ENCODE peak calls at places on chromosome 3, in six cellular contexts. One of them, this sample, is unnamed.

GRCh38 chr3:137990427-137990826 is 19.5 kb upstream of the CLDN18 start:
- DNase-seq in stimulated activated naive CD8-positive, alpha-beta T cell treated with anti-CD3 and anti-CD28 coated beads, Interleukin-15, Interleukin-2, amounts not matched to agents 100 U/mL and 50 U/mL, for 24 hours: no peak
- DNase-seq in D341Med: no peak
- DNase-seq in HT1080: peak
- DNase-seq in NCI-H460: no peak
- DNase-seq in mesenchymal stem cell: no peak
- DNase-seq in this sample: no peak

GRCh38 chr3:160695906-160696305 is 18.9 kb downstream of the ARL14 start:
- DNase-seq in stimulated activated naive CD8-positive, alpha-beta T cell treated with anti-CD3 and anti-CD28 coated beads, Interleukin-15, Interleukin-2, amounts not matched to agents 100 U/mL and 50 U/mL, for 24 hours: no peak
- DNase-seq in D341Med: no peak
- DNase-seq in HT1080: no peak
- DNase-seq in NCI-H460: no peak
- DNase-seq in mesenchymal stem cell: peak
- DNase-seq in this sample: no peak

GRCh38 chr3:46946856-46947544 is 29.5 kb downstream of the CCDC12 start:
- DNase-seq in stimulated activated naive CD8-positive, alpha-beta T cell treated with anti-CD3 and anti-CD28 coated beads, Interleukin-15, Interleukin-2, amounts not matched to agents 100 U/mL and 50 U/mL, for 24 hours: peak
- DNase-seq in D341Med: no peak
- DNase-seq in HT1080: peak
- DNase-seq in NCI-H460: no peak
- DNase-seq in mesenchymal stem cell: peak
- DNase-seq in this sample: no peak

GRCh38 chr3:147656023-147656422 is 246.9 kb downstream of the ZIC1 start:
- DNase-seq in stimulated activated naive CD8-positive, alpha-beta T cell treated with anti-CD3 and anti-CD28 coated beads, Interleukin-15, Interleukin-2, amounts not matched to agents 100 U/mL and 50 U/mL, for 24 hours: no peak
- DNase-seq in D341Med: no peak
- DNase-seq in HT1080: peak
- DNase-seq in NCI-H460: no peak
- DNase-seq in mesenchymal stem cell: no peak
- DNase-seq in this sample: no peak

GRCh38 chr3:114361391-114361790 is 67.6 kb downstream of the TIGIT start:
- DNase-seq in stimulated activated naive CD8-positive, alpha-beta T cell treated with anti-CD3 and anti-CD28 coated beads, Interleukin-15, Interleukin-2, amounts not matched to agents 100 U/mL and 50 U/mL, for 24 hours: no peak
- DNase-seq in D341Med: no peak
- DNase-seq in HT1080: no peak
- DNase-seq in NCI-H460: no peak
- DNase-seq in mesenchymal stem cell: no peak
- DNase-seq in this sample: no peak

GRCh38 chr3:9727041-9727595 is 4.4 kb upstream of the BRPF1 start:
- DNase-seq in stimulated activated naive CD8-positive, alpha-beta T cell treated with anti-CD3 and anti-CD28 coated beads, Interleukin-15, Interleukin-2, amounts not matched to agents 100 U/mL and 50 U/mL, for 24 hours: peak
- DNase-seq in D341Med: peak
- DNase-seq in HT1080: peak
- DNase-seq in NCI-H460: peak
- DNase-seq in mesenchymal stem cell: no peak
- DNase-seq in this sample: no peak

GRCh38 chr3:197539651-197540051 is 16.1 kb downstream of the BDH1 start:
- DNase-seq in stimulated activated naive CD8-positive, alpha-beta T cell treated with anti-CD3 and anti-CD28 coated beads, Interleukin-15, Interleukin-2, amounts not matched to agents 100 U/mL and 50 U/mL, for 24 hours: no peak
- DNase-seq in D341Med: no peak
- DNase-seq in HT1080: peak
- DNase-seq in NCI-H460: no peak
- DNase-seq in mesenchymal stem cell: no peak
- DNase-seq in this sample: no peak

GRCh38 chr3:194206375-194206774 is 70.4 kb downstream of the HES1 start:
- DNase-seq in stimulated activated naive CD8-positive, alpha-beta T cell treated with anti-CD3 and anti-CD28 coated beads, Interleukin-15, Interleukin-2, amounts not matched to agents 100 U/mL and 50 U/mL, for 24 hours: no peak
- DNase-seq in D341Med: no peak
- DNase-seq in HT1080: no peak
- DNase-seq in NCI-H460: no peak
- DNase-seq in mesenchymal stem cell: no peak
- DNase-seq in this sample: no peak

GRCh38 chr3:197428961-197429360 is 126.8 kb downstream of the BDH1 start:
- DNase-seq in stimulated activated naive CD8-positive, alpha-beta T cell treated with anti-CD3 and anti-CD28 coated beads, Interleukin-15, Interleukin-2, amounts not matched to agents 100 U/mL and 50 U/mL, for 24 hours: no peak
- DNase-seq in D341Med: no peak
- DNase-seq in HT1080: no peak
- DNase-seq in NCI-H460: no peak
- DNase-seq in mesenchymal stem cell: no peak
- DNase-seq in this sample: peak

GRCh38 chr3:14587733-14588360 is 47.7 kb upstream of the GRIP2 start:
- DNase-seq in stimulated activated naive CD8-positive, alpha-beta T cell treated with anti-CD3 and anti-CD28 coated beads, Interleukin-15, Interleukin-2, amounts not matched to agents 100 U/mL and 50 U/mL, for 24 hours: no peak
- DNase-seq in D341Med: no peak
- DNase-seq in HT1080: peak
- DNase-seq in NCI-H460: no peak
- DNase-seq in mesenchymal stem cell: peak
- DNase-seq in this sample: no peak

GRCh38 chr3:173501941-173502489 is 104.5 kb downstream of the NLGN1 start:
- DNase-seq in stimulated activated naive CD8-positive, alpha-beta T cell treated with anti-CD3 and anti-CD28 coated beads, Interleukin-15, Interleukin-2, amounts not matched to agents 100 U/mL and 50 U/mL, for 24 hours: no peak
- DNase-seq in D341Med: no peak
- DNase-seq in HT1080: no peak
- DNase-seq in NCI-H460: no peak
- DNase-seq in mesenchymal stem cell: peak
- DNase-seq in this sample: no peak

GRCh38 chr3:58564456-58565160 is 12.6 kb downstream of the FAM107A start:
- DNase-seq in stimulated activated naive CD8-positive, alpha-beta T cell treated with anti-CD3 and anti-CD28 coated beads, Interleukin-15, Interleukin-2, amounts not matched to agents 100 U/mL and 50 U/mL, for 24 hours: no peak
- DNase-seq in D341Med: peak
- DNase-seq in HT1080: peak
- DNase-seq in NCI-H460: no peak
- DNase-seq in mesenchymal stem cell: peak
- DNase-seq in this sample: peak

GRCh38 chr3:193391902-193392301 is 13.3 kb upstream of the ATP13A5 start:
- DNase-seq in stimulated activated naive CD8-positive, alpha-beta T cell treated with anti-CD3 and anti-CD28 coated beads, Interleukin-15, Interleukin-2, amounts not matched to agents 100 U/mL and 50 U/mL, for 24 hours: no peak
- DNase-seq in D341Med: no peak
- DNase-seq in HT1080: peak
- DNase-seq in NCI-H460: no peak
- DNase-seq in mesenchymal stem cell: no peak
- DNase-seq in this sample: no peak

GRCh38 chr3:187994221-187995085 is 159.5 kb upstream of the LPP start:
- DNase-seq in stimulated activated naive CD8-positive, alpha-beta T cell treated with anti-CD3 and anti-CD28 coated beads, Interleukin-15, Interleukin-2, amounts not matched to agents 100 U/mL and 50 U/mL, for 24 hours: no peak
- DNase-seq in D341Med: no peak
- DNase-seq in HT1080: peak
- DNase-seq in NCI-H460: no peak
- DNase-seq in mesenchymal stem cell: peak
- DNase-seq in this sample: no peak

GRCh38 chr3:37745079-37745478 is 116.6 kb upstream of the CTDSPL start:
- DNase-seq in stimulated activated naive CD8-positive, alpha-beta T cell treated with anti-CD3 and anti-CD28 coated beads, Interleukin-15, Interleukin-2, amounts not matched to agents 100 U/mL and 50 U/mL, for 24 hours: no peak
- DNase-seq in D341Med: no peak
- DNase-seq in HT1080: no peak
- DNase-seq in NCI-H460: no peak
- DNase-seq in mesenchymal stem cell: no peak
- DNase-seq in this sample: no peak

GRCh38 chr3:129161860-129162271 is 1.0 kb upstream of the ISY1 start:
- DNase-seq in stimulated activated naive CD8-positive, alpha-beta T cell treated with anti-CD3 and anti-CD28 coated beads, Interleukin-15, Interleukin-2, amounts not matched to agents 100 U/mL and 50 U/mL, for 24 hours: peak
- DNase-seq in D341Med: no peak
- DNase-seq in HT1080: peak
- DNase-seq in NCI-H460: no peak
- DNase-seq in mesenchymal stem cell: no peak
- DNase-seq in this sample: no peak

GRCh38 chr3:170506556-170506955 is 79.3 kb downstream of the SLC7A14 start:
- DNase-seq in stimulated activated naive CD8-positive, alpha-beta T cell treated with anti-CD3 and anti-CD28 coated beads, Interleukin-15, Interleukin-2, amounts not matched to agents 100 U/mL and 50 U/mL, for 24 hours: no peak
- DNase-seq in D341Med: no peak
- DNase-seq in HT1080: peak
- DNase-seq in NCI-H460: peak
- DNase-seq in mesenchymal stem cell: peak
- DNase-seq in this sample: no peak

GRCh38 chr3:74267583-74268184 is 346.8 kb downstream of the CNTN3 start:
- DNase-seq in stimulated activated naive CD8-positive, alpha-beta T cell treated with anti-CD3 and anti-CD28 coated beads, Interleukin-15, Interleukin-2, amounts not matched to agents 100 U/mL and 50 U/mL, for 24 hours: no peak
- DNase-seq in D341Med: peak
- DNase-seq in HT1080: peak
- DNase-seq in NCI-H460: peak
- DNase-seq in mesenchymal stem cell: peak
- DNase-seq in this sample: no peak

GRCh38 chr3:29465836-29466235 is 185.0 kb downstream of the RBMS3 start:
- DNase-seq in stimulated activated naive CD8-positive, alpha-beta T cell treated with anti-CD3 and anti-CD28 coated beads, Interleukin-15, Interleukin-2, amounts not matched to agents 100 U/mL and 50 U/mL, for 24 hours: no peak
- DNase-seq in D341Med: no peak
- DNase-seq in HT1080: no peak
- DNase-seq in NCI-H460: no peak
- DNase-seq in mesenchymal stem cell: no peak
- DNase-seq in this sample: no peak

GRCh38 chr3:125141596-125142417 is 70.7 kb downstream of the SLC12A8 start:
- DNase-seq in stimulated activated naive CD8-positive, alpha-beta T cell treated with anti-CD3 and anti-CD28 coated beads, Interleukin-15, Interleukin-2, amounts not matched to agents 100 U/mL and 50 U/mL, for 24 hours: peak
- DNase-seq in D341Med: no peak
- DNase-seq in HT1080: no peak
- DNase-seq in NCI-H460: no peak
- DNase-seq in mesenchymal stem cell: no peak
- DNase-seq in this sample: no peak

GRCh38 chr3:141646760-141647561 is 91.1 kb upstream of the RNF7 start:
- DNase-seq in stimulated activated naive CD8-positive, alpha-beta T cell treated with anti-CD3 and anti-CD28 coated beads, Interleukin-15, Interleukin-2, amounts not matched to agents 100 U/mL and 50 U/mL, for 24 hours: no peak
- DNase-seq in D341Med: peak
- DNase-seq in HT1080: peak
- DNase-seq in NCI-H460: peak
- DNase-seq in mesenchymal stem cell: peak
- DNase-seq in this sample: no peak

This sample was measured in mesenteric fat pad.